ENCODE peak calls at places on chromosomes 13 and 19, in six cellular contexts. I is IMR-90, Y is endothelial cell, F is foreskin fibroblast, D is suprapubic skin, L is HL-60. Q is an unnamed sample.

GRCh38 chr13:73879346-73880020 is 254.7 kb downstream of the KLF12 start:
- DNase-seq in I (peak), Y (no peak), F (no peak), D (no peak), L (no peak), Q (no peak)

GRCh38 chr13:109390391-109390790 is 396.0 kb downstream of the IRS2 start:
- DNase-seq in I (no peak), Y (no peak), F (no peak), D (no peak), L (no peak), Q (no peak)

GRCh38 chr19:5173993-5174392 is 166.6 kb downstream of the PTPRS start:
- DNase-seq in I (no peak), Y (no peak), F (no peak), D (no peak), L (no peak), Q (no peak)

GRCh38 chr19:5150902-5151741 is 182.2 kb downstream of the KDM4B start:
- DNase-seq in I (no peak), Y (no peak), F (no peak), D (peak), L (no peak), Q (no peak)

GRCh38 chr13:57878291-57878690 is 246.7 kb downstream of the PCDH17 start:
- DNase-seq in I (no peak), Y (no peak), F (no peak), D (no peak), L (no peak), Q (no peak)

GRCh38 chr13:39596685-39597084 is 6.3 kb downstream of the LHFPL6 start:
- DNase-seq in I (no peak), Y (no peak), F (no peak), D (no peak), L (no peak), Q (no peak)

GRCh38 chr19:3175761-3176714 is 2.5 kb upstream of the S1PR4 start:
- DNase-seq in I (peak), Y (no peak), F (peak), D (no peak), L (no peak), Q (no peak)

GRCh38 chr19:6752257-6753177 is 13.0 kb downstream of the TRIP10 start:
- DNase-seq in I (no peak), Y (peak), F (no peak), D (no peak), L (no peak), Q (no peak)

GRCh38 chr19:33795370-33796163 is 1.1 kb upstream of the KCTD15 start:
- DNase-seq in I (peak), Y (peak), F (peak), D (no peak), L (peak), Q (peak)

GRCh38 chr13:85497652-85498051 is 301.6 kb downstream of the SLITRK6 start:
- DNase-seq in I (peak), Y (no peak), F (peak), D (no peak), L (no peak), Q (no peak)

GRCh38 chr13:109224033-109224432 is 562.4 kb downstream of the IRS2 start:
- DNase-seq in I (no peak), Y (no peak), F (no peak), D (no peak), L (no peak), Q (no peak)

GRCh38 chr19:14770136-14770535 is 8.2 kb downstream of the ADGRE2 start:
- DNase-seq in I (no peak), Y (no peak), F (no peak), D (peak), L (no peak), Q (no peak)

GRCh38 chr13:99231726-99232125 is 26.5 kb downstream of the GPR18 start:
- DNase-seq in I (no peak), Y (no peak), F (no peak), D (no peak), L (peak), Q (no peak)

GRCh38 chr19:38037151-38037611 is 130.2 kb downstream of the SIPA1L3 start:
- DNase-seq in I (no peak), Y (no peak), F (no peak), D (no peak), L (no peak), Q (no peak)

GRCh38 chr19:16136185-16137067 is 7.1 kb upstream of the HSH2D start:
- DNase-seq in I (no peak), Y (no peak), F (no peak), D (no peak), L (no peak), Q (no peak)

GRCh38 chr19:2381151-2381822 is 21.2 kb downstream of the TMPRSS9 start:
- DNase-seq in I (peak), Y (no peak), F (peak), D (no peak), L (no peak), Q (no peak)

GRCh38 chr19:19319725-19320361 is 466 bp downstream of the SUGP1 start:
- DNase-seq in I (no peak), Y (no peak), F (no peak), D (no peak), L (peak), Q (no peak)

GRCh38 chr13:75359266-75359665 is 122.7 kb downstream of the TBC1D4 start:
- DNase-seq in I (peak), Y (no peak), F (peak), D (no peak), L (no peak), Q (no peak)

GRCh38 chr19:2491130-2491801 is 15.3 kb downstream of the GADD45B start:
- DNase-seq in I (peak), Y (no peak), F (peak), D (no peak), L (no peak), Q (no peak)

GRCh38 chr13:38687246-38688229 is 661 bp downstream of the FREM2 start:
- DNase-seq in I (no peak), Y (peak), F (peak), D (no peak), L (no peak), Q (no peak)

GRCh38 chr13:80329250-80329649 is 11.7 kb downstream of the SPRY2 start:
- DNase-seq in I (no peak), Y (no peak), F (peak), D (no peak), L (no peak), Q (no peak)

GRCh38 chr13:100100115-100100879 is 11.4 kb downstream of the PCCA start:
- DNase-seq in I (peak), Y (no peak), F (peak), D (no peak), L (no peak), Q (no peak)

GRCh38 chr13:23671902-23672301 is 101.7 kb downstream of the TNFRSF19 start:
- DNase-seq in I (peak), Y (no peak), F (peak), D (no peak), L (no peak), Q (no peak)

GRCh38 chr13:24323036-24323738 is 13.8 kb downstream of the C1QTNF9 start:
- DNase-seq in I (no peak), Y (no peak), F (no peak), D (no peak), L (no peak), Q (no peak)

GRCh38 chr19:18062043-18062442 is 24.7 kb downstream of the IL12RB1 start:
- DNase-seq in I (no peak), Y (no peak), F (no peak), D (no peak), L (no peak), Q (no peak)

GRCh38 chr19:43700368-43701015 is 15.4 kb upstream of the IRGC start:
- DNase-seq in I (peak), Y (no peak), F (peak), D (no peak), L (no peak), Q (peak)

GRCh38 chr13:110304256-110304655 is 2.7 kb downstream of the COL4A1 start:
- DNase-seq in I (peak), Y (no peak), F (peak), D (peak), L (no peak), Q (no peak)

GRCh38 chr13:112450118-112450517 is 74.0 kb downstream of the SPACA7 start:
- DNase-seq in I (no peak), Y (no peak), F (no peak), D (no peak), L (no peak), Q (no peak)

GRCh38 chr13:109500146-109500773 is 286.1 kb downstream of the IRS2 start:
- DNase-seq in I (peak), Y (peak), F (peak), D (no peak), L (no peak), Q (no peak)

GRCh38 chr13:98782654-98783053 is 30.2 kb upstream of the SLC15A1 start:
- DNase-seq in I (no peak), Y (no peak), F (no peak), D (no peak), L (no peak), Q (no peak)

GRCh38 chr19:47229674-47230121 is 1.3 kb downstream of the BBC3 start:
- DNase-seq in I (peak), Y (no peak), F (peak), D (no peak), L (no peak), Q (no peak)

GRCh38 chr19:45294291-45295029 is 28.2 kb downstream of the CKM start:
- DNase-seq in I (no peak), Y (no peak), F (no peak), D (no peak), L (no peak), Q (no peak)

DNA sequence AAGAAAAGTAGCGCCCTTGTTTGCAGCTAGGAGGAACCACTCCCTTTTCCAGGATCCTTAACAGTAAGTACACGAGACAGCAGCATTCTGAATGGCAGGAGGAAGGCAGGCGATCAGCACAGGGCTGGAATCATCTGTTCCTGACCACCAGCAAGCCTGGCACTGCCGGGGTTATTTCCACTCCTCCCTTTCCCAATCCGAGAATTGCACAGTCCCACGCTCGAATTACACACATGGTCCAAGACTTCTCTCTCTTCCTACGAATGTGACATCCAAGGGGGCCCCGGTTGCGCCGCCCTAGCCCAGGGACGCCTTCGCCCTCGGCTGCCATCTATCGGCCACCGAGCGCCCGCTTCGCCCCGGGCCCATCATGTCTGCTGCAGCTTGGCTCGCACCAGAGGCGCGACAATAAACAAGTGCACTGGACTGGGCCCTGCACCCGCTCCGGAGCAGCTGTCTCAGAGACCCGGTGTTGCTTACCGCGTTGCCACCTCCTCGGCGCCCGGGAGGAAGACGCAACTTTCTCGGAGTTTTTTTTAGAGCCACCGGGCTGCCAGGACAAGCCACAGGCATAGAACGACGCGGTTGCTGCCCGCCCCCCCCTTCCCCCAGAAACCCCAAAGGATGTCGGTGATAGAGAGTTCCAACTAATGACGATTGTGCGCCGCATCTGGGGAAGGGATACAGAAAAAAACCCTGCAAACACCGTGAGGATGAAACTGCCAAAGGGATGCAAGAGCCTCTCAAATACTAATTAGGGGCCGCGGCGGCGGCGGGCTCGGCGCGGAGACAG is at the start of gene SLITRK5:
- DNase-seq in I (peak), Y (peak), F (peak), D (peak), L (peak), Q (peak)
- TF ChIP-seq CTCF in I (peak), Y (peak), F (peak), D (peak), L (peak), Q (no peak)

GRCh38 chr13:96844195-96844594 is 150.1 kb downstream of the OXGR1 start:
- DNase-seq in I (no peak), Y (no peak), F (no peak), D (no peak), L (no peak), Q (no peak)

GRCh38 chr13:96849091-96849490 is 145.2 kb downstream of the OXGR1 start:
- DNase-seq in I (no peak), Y (no peak), F (no peak), D (no peak), L (no peak), Q (no peak)

GRCh38 chr13:96851856-96852255 is 142.4 kb downstream of the OXGR1 start:
- DNase-seq in I (no peak), Y (no peak), F (no peak), D (no peak), L (no peak), Q (no peak)

GRCh38 chr13:96850538-96850937 is 143.7 kb downstream of the OXGR1 start:
- DNase-seq in I (no peak), Y (no peak), F (no peak), D (no peak), L (no peak), Q (no peak)

GRCh38 chr13:96848275-96848674 is 146.0 kb downstream of the OXGR1 start:
- DNase-seq in I (no peak), Y (no peak), F (no peak), D (no peak), L (no peak), Q (no peak)
- TF ChIP-seq CTCF in I (no peak), Y (no peak), F (no peak), D (no peak), L (no peak), Q (no peak)

GRCh38 chr19:50705422-50706019 is 14.1 kb downstream of the SHANK1 start:
- DNase-seq in I (peak), Y (no peak), F (peak), D (no peak), L (peak), Q (no peak)

GRCh38 chr19:50702158-50702869 is 17.3 kb downstream of the SHANK1 start:
- DNase-seq in I (no peak), Y (no peak), F (no peak), D (no peak), L (no peak), Q (no peak)

GRCh38 chr19:50706387-50706786 is 13.2 kb downstream of the SHANK1 start:
- DNase-seq in I (no peak), Y (no peak), F (no peak), D (no peak), L (no peak), Q (no peak)

GRCh38 chr19:50702870-50703829 is 16.5 kb downstream of the SHANK1 start:
- DNase-seq in I (peak), Y (no peak), F (no peak), D (no peak), L (no peak), Q (no peak)

DNA sequence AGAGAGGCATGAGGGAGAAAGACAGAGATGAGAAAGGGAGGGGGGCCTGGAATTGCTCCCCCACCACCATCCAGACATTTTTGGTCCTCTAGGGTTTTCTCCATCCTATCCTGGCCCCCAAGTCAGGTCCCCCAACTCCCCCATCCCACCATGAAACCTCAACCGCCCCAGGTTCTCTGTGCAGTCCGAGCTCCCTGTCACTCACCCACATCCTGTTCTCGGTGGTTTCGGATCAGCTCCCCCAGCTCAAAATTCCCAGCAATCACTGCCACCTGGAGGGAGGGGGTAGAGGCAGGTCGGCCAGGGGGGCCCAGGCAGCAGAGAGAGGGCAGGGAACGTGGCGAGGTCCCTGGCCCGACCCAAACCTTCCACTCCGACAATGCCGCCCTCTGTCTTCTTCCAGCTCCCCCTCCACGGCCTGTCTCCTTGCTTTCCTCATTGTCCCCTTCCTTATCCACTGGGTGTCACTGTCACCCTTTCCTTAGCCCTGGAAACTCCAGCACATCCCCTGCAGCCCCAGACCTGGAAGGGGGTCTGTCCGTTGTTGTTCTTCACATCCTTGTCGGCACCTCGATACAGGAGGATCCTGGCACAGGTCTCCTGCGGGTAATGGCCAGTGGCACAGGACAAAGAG is 15.6 kb downstream of the SHANK1 start:
- DNase-seq in I (no peak), Y (no peak), F (peak), D (no peak), L (no peak), Q (no peak)
- TF ChIP-seq CTCF in I (peak), Y (no peak), F (no peak), D (no peak), L (no peak), Q (no peak)

DNA sequence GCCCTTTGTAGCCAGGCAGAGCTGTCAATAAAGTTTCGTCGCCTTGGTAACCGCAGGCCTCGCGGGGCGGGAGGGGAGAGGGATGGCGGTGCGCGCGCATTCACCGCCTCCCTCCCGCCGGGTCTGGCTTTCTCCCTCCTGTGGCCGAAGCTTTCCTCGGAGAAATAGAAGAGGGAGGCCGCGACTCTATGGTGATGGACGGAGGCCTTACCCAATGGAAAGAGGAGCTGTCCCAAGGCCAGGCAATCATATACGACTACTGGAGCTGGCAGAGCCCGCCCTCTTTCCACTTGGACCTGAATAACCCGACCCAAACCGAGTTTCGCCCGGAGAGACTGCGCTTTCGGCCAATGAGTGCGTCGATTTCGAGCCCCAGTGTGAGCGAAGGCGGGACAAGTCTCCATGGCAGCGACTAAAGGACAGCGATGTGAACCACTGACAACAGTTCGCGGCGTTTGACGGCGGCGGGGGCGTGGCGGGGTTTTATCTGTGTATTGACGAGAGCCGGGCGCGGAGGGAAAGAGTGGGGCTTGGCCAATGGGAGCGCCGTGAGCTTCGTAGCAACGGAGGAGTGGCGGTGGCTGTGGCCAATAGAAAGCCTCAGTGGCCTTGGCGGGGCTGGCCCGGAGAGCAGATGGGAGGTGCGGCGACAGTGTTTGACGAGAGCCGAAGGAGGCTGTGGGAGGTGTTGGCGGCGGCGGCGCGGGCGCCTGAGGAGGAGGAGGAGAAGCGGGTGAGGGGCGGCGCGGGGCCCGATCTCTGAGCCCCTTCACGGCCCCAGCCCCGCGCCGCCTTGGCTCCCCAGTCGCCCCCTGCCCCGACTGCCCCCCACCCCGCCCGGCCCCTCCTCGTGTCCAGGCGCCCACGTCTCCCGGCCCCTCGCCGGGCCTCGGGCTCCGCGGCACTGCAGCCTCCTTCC is at the start of gene KMT5C:
- DNase-seq in I (peak), Y (peak), F (peak), D (peak), L (peak), Q (peak)
- TF ChIP-seq CTCF in I (peak), Y (no peak), F (peak), D (peak), L (no peak), Q (no peak)

DNA sequence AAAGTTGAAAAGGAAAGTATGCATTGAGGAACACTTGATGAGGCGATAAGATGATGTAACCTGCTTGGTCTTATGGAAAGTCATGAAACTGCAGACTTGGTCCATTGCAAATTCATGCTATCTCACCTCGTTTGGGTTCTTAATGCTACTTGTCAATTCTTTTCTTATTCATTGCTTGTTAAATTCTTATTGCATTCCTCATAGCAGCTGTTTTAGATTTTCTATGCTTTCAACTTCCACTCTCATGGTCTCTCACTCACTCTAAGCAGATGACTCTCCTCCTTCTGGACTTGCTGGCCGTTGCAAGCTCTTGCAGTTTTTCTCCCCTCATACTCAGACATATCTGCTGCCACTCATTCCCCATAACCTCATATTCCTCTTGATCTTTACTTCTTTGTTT is 67.8 kb upstream of the CSNK1A1L start:
- DNase-seq in I (peak), Y (no peak), F (peak), D (no peak), L (no peak), Q (no peak)
- TF ChIP-seq CTCF in I (no peak), Y (no peak), F (peak), D (no peak), L (no peak), Q (no peak)